ENCODE peak calls at places on chromosomes 2 and 18, in six cellular contexts. U is astrocyte of the spinal cord, R is fibroblast of villous mesenchyme, E is neural progenitor cell, C is left ventricle myocardium inferior, B is neural crest cell. W is an unnamed sample.

GRCh38 chr2:74560591-74560990 is 6.1 kb downstream of the DOK1 start:
- DNase-seq in U (no peak), R (no peak), E (no peak), C (no peak), B (no peak), W (no peak)

GRCh38 chr2:46481541-46482193 is 2.3 kb downstream of the TMEM247 start:
- DNase-seq in U (peak), R (peak), E (no peak), C (no peak), B (no peak), W (no peak)

GRCh38 chr18:50527636-50528307 is 32.1 kb upstream of the MAPK4 start:
- DNase-seq in U (no peak), R (no peak), E (no peak), C (no peak), B (no peak), W (no peak)

GRCh38 chr2:240498958-240499260 is 58.9 kb downstream of the ANKMY1 start:
- DNase-seq in U (no peak), R (no peak), E (no peak), C (no peak), B (no peak), W (no peak)

GRCh38 chr2:236582968-236583367 is 13.3 kb downstream of the ACKR3 start:
- DNase-seq in U (no peak), R (no peak), E (no peak), C (no peak), B (no peak), W (no peak)

GRCh38 chr2:23690421-23691105 is 236.4 kb downstream of the ATAD2B start:
- DNase-seq in U (no peak), R (no peak), E (no peak), C (peak), B (no peak), W (no peak)

GRCh38 chr2:209411718-209412117 is 12.1 kb upstream of the MAP2 start:
- DNase-seq in U (no peak), R (no peak), E (no peak), C (no peak), B (no peak), W (no peak)

GRCh38 chr18:49630246-49630699 is 68.4 kb downstream of the LIPG start:
- DNase-seq in U (no peak), R (peak), E (no peak), C (no peak), B (no peak), W (no peak)

GRCh38 chr2:16962459-16962858 is 296.8 kb upstream of the CYRIA start:
- DNase-seq in U (no peak), R (no peak), E (peak), C (no peak), B (no peak), W (no peak)

GRCh38 chr18:36255072-36255708 is 42.3 kb upstream of the FHOD3 start:
- DNase-seq in U (no peak), R (no peak), E (peak), C (no peak), B (peak), W (no peak)

GRCh38 chr2:233778030-233778429 is at the start of gene MROH2A:
- DNase-seq in U (no peak), R (no peak), E (no peak), C (no peak), B (no peak), W (no peak)

GRCh38 chr18:76460482-76460881 is 34.6 kb downstream of the ZNF516 start:
- DNase-seq in U (no peak), R (peak), E (no peak), C (no peak), B (no peak), W (no peak)

GRCh38 chr18:76458522-76459311 is 36.3 kb downstream of the ZNF516 start:
- DNase-seq in U (no peak), R (no peak), E (no peak), C (no peak), B (no peak), W (no peak)

GRCh38 chr18:76459312-76459686 is 35.7 kb downstream of the ZNF516 start:
- DNase-seq in U (no peak), R (no peak), E (no peak), C (no peak), B (no peak), W (no peak)

GRCh38 chr18:76461148-76461547 is 33.9 kb downstream of the ZNF516 start:
- DNase-seq in U (no peak), R (no peak), E (no peak), C (no peak), B (no peak), W (no peak)

GRCh38 chr18:76459687-76460350 is 35.2 kb downstream of the ZNF516 start:
- DNase-seq in U (peak), R (peak), E (no peak), C (no peak), B (no peak), W (no peak)
- TF ChIP-seq CTCF in U (peak), R (no peak), E (no peak), C (no peak), B (no peak), W (no peak)

GRCh38 chr2:9167718-9168657 is 38.6 kb upstream of the ASAP2 start:
- DNase-seq in U (no peak), R (no peak), E (peak), C (no peak), B (no peak), W (no peak)
- TF ChIP-seq CTCF in U (no peak), R (no peak), E (no peak), C (no peak), B (no peak), W (no peak)

GRCh38 chr2:217440000-217440399 is 562.8 kb downstream of the TNS1 start:
- DNase-seq in U (no peak), R (no peak), E (no peak), C (no peak), B (no peak), W (no peak)
- TF ChIP-seq CTCF in U (no peak), R (no peak), E (no peak), C (no peak), B (no peak), W (no peak)

GRCh38 chr2:177645241-177645640 is 252.7 kb downstream of the AGPS start:
- DNase-seq in U (no peak), R (no peak), E (no peak), C (no peak), B (no peak), W (no peak)

GRCh38 chr2:177644838-177645237 is 252.3 kb downstream of the AGPS start:
- DNase-seq in U (no peak), R (no peak), E (no peak), C (no peak), B (no peak), W (no peak)

GRCh38 chr2:177640423-177640822 is 247.8 kb downstream of the AGPS start:
- DNase-seq in U (no peak), R (no peak), E (no peak), C (no peak), B (no peak), W (no peak)

GRCh38 chr2:177639262-177639914 is 246.8 kb downstream of the AGPS start:
- DNase-seq in U (no peak), R (no peak), E (no peak), C (no peak), B (no peak), W (no peak)

DNA sequence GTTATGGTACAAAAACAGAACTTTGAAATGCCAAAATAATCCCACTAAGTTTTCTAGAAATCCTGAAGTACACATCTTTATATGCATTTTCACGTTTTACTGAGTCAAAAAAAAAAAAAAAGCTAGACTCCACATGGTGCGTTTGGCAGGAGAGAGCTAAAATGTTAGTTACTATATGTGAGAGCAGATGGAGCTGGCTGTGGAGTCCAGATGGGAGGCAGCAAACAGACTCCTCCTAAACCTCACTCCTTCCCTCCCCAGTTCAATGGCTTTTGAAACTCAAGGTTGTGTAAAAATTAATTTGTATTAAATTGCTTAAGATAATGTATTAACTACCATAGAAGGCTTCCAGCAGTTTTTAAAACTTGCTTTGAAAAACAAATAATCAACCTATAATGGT is 248.7 kb downstream of the AGPS start:
- DNase-seq in U (no peak), R (no peak), E (no peak), C (no peak), B (no peak), W (no peak)
- TF ChIP-seq CTCF in U (no peak), R (no peak), E (no peak), C (no peak), B (no peak), W (no peak)

W was measured in progenitor cell of endocrine pancreas.